ENCODE peak calls at places on chromosomes 5 and 9, in nine cellular contexts. K, H, T, R, B, P, G, N and V are unnamed samples.

GRCh38 chr5:59416441-59416840 is 477.1 kb downstream of the PDE4D start:
- DNase-seq in B (no peak), R (no peak), K (no peak), H (no peak), P (peak), G (no peak), T (peak), N (no peak), V (no peak)

GRCh38 chr5:194603-195209 is 3.4 kb downstream of the LRRC14B start:
- DNase-seq in H (no peak), B (no peak), T (no peak), N (no peak), P (no peak), K (no peak), R (no peak), G (no peak), V (no peak)

GRCh38 chr9:92724528-92725265 is 39.9 kb downstream of the BICD2 start:
- DNase-seq in R (peak), G (no peak), K (no peak), B (no peak), H (peak), P (no peak), N (no peak), T (no peak), V (no peak)

GRCh38 chr9:128689293-128689770 is 310 bp downstream of the SET start:
- DNase-seq in N (no peak), R (no peak), H (peak), T (peak), K (peak), P (no peak), B (no peak), G (no peak), V (no peak)

GRCh38 chr5:38537502-38537901 is 18.9 kb downstream of the LIFR start:
- DNase-seq in T (no peak), N (no peak), G (no peak), P (no peak), K (no peak), B (no peak), R (no peak), H (no peak), V (no peak)

GRCh38 chr5:62653001-62653863 is 74.6 kb downstream of the LRRC70 start:
- DNase-seq in H (no peak), P (no peak), T (no peak), N (no peak), B (no peak), R (no peak), K (no peak), G (no peak), V (no peak)

GRCh38 chr9:3401556-3401955 is 124.2 kb downstream of the RFX3 start:
- DNase-seq in K (no peak), R (no peak), N (no peak), H (no peak), B (no peak), T (peak), G (no peak), P (peak), V (peak)

GRCh38 chr5:94693043-94693822 is 74.8 kb downstream of the SLF1 start:
- DNase-seq in T (peak), H (no peak), B (no peak), R (peak), K (no peak), G (no peak), P (peak), N (peak), V (peak)

GRCh38 chr5:160434022-160434531 is 12.4 kb downstream of the PTTG1 start:
- DNase-seq in P (peak), N (no peak), R (peak), K (no peak), G (peak), T (no peak), B (peak), H (no peak), V (no peak)

GRCh38 chr9:130681769-130682489 is 11.7 kb upstream of the EXOSC2 start:
- DNase-seq in B (no peak), R (no peak), P (peak), G (no peak), N (no peak), T (no peak), K (peak), H (peak), V (no peak)

GRCh38 chr5:170559296-170559695 is 55.5 kb downstream of the KCNIP1 start:
- DNase-seq in H (no peak), P (no peak), G (no peak), R (no peak), B (no peak), K (no peak), T (no peak), N (no peak), V (no peak)

GRCh38 chr5:168528521-168529360 is at the start of gene FBLL1:
- DNase-seq in G (no peak), R (no peak), B (no peak), N (no peak), T (peak), K (no peak), H (no peak), P (peak), V (no peak)

GRCh38 chr5:32274548-32275420 is 38.0 kb downstream of the MTMR12 start:
- DNase-seq in H (no peak), G (no peak), P (no peak), B (no peak), N (no peak), T (peak), K (no peak), R (no peak), V (no peak)

GRCh38 chr9:91197232-91198181 is 164.2 kb downstream of the AUH start:
- DNase-seq in G (peak), B (peak), K (no peak), P (peak), R (no peak), T (peak), N (peak), H (peak), V (peak)

GRCh38 chr5:34409376-34409775 is 246.8 kb upstream of the RAI14 start:
- DNase-seq in H (no peak), N (no peak), T (no peak), P (no peak), R (no peak), B (no peak), K (no peak), G (no peak), V (no peak)

GRCh38 chr5:159897786-159898393 is 18.4 kb upstream of the ADRA1B start:
- DNase-seq in P (peak), T (no peak), K (no peak), R (peak), N (no peak), G (no peak), B (peak), H (no peak), V (peak)

GRCh38 chr5:32842798-32843531 is 131.8 kb downstream of the NPR3 start:
- DNase-seq in R (no peak), T (no peak), H (peak), G (no peak), N (no peak), B (no peak), K (no peak), P (peak), V (no peak)

GRCh38 chr5:153749941-153750340 is 259.5 kb downstream of the GRIA1 start:
- DNase-seq in K (no peak), H (no peak), P (peak), B (no peak), R (no peak), G (no peak), N (peak), T (no peak), V (peak)

GRCh38 chr9:124660341-124660801 is 110.7 kb downstream of the NR6A1 start:
- DNase-seq in B (peak), R (peak), G (no peak), H (peak), N (no peak), P (peak), T (peak), K (no peak), V (peak)

GRCh38 chr9:134205636-134206316 is 41.4 kb upstream of the RNU6ATAC start:
- DNase-seq in P (peak), G (no peak), N (no peak), H (peak), R (peak), T (peak), B (peak), K (no peak), V (peak)

GRCh38 chr9:78132688-78133033 is 101.0 kb upstream of the GNAQ start:
- DNase-seq in K (no peak), B (no peak), P (peak), N (no peak), G (no peak), R (peak), H (no peak), T (peak), V (no peak)

GRCh38 chr9:69797680-69798079 is 22.9 kb upstream of the CFAP95 start:
- DNase-seq in G (no peak), T (no peak), H (no peak), N (no peak), B (no peak), K (no peak), P (no peak), R (peak), V (no peak)